ENCODE peak calls at places on chromosome 21, in ten cellular contexts. X, K, J, L, S, G, W, O, Z and A are unnamed samples.

GRCh38 chr21:14584357-14585095 is 38.4 kb upstream of the SAMSN1 start:
- DNase-seq in Z (no peak), K (no peak), S (no peak), J (no peak), X (no peak), L (no peak), G (no peak), O (no peak), W (no peak), A (no peak)

GRCh38 chr21:44653656-44654575 is 543 bp downstream of the KRTAP12-4 start:
- DNase-seq in G (no peak), J (no peak), Z (no peak), L (no peak), X (peak; percentile 35), K (no peak), W (no peak), O (no peak), S (no peak), A (no peak)

GRCh38 chr21:46138383-46138970 is 16.9 kb downstream of the FTCD start:
- DNase-seq in S (no peak), Z (no peak), J (no peak), O (no peak), G (no peak), L (no peak), K (no peak), X (no peak), W (no peak), A (no peak)

GRCh38 chr21:35611752-35612151 is 448.6 kb downstream of the SETD4 start:
- DNase-seq in S (no peak), G (no peak), Z (no peak), J (no peak), X (no peak), O (no peak), W (no peak), K (no peak), L (no peak), A (no peak)

GRCh38 chr21:42829954-42830353 is 49.4 kb downstream of the WDR4 start:
- DNase-seq in G (no peak), J (no peak), Z (no peak), K (no peak), X (no peak), S (no peak), O (no peak), W (no peak), L (no peak), A (no peak)

GRCh38 chr21:36079010-36079649 is 9.3 kb downstream of the CBR1 start:
- DNase-seq in G (no peak), W (no peak), Z (no peak), J (no peak), O (peak; percentile 61), X (peak; percentile 12), K (peak; percentile 52), S (peak; percentile 36), L (no peak), A (no peak)

GRCh38 chr21:41660748-41661147 is 106.1 kb downstream of the RIPK4 start:
- DNase-seq in S (no peak), Z (no peak), J (no peak), G (no peak), X (no peak), L (no peak), O (no peak), W (no peak), K (no peak), A (no peak)

GRCh38 chr21:45570826-45571601 is 28.8 kb upstream of the SLC19A1 start:
- DNase-seq in Z (no peak), S (no peak), W (no peak), K (no peak), G (no peak), L (peak; percentile 43), X (no peak), O (no peak), J (no peak), A (no peak)

GRCh38 chr21:16422702-16423101 is 692.9 kb downstream of the USP25 start:
- DNase-seq in X (no peak), S (no peak), L (no peak), W (no peak), Z (no peak), J (no peak), G (no peak), O (no peak), K (no peak), A (no peak)

GRCh38 chr21:46083271-46084040 is 14.5 kb upstream of the COL6A2 start:
- DNase-seq in K (no peak), W (no peak), G (no peak), X (no peak), J (no peak), L (peak; percentile 49), S (no peak), O (no peak), Z (no peak), A (no peak)

GRCh38 chr21:41217656-41218380 is 49.9 kb downstream of the BACE2 start:
- DNase-seq in O (no peak), K (no peak), J (no peak), S (peak; percentile 75), Z (no peak), X (no peak), W (no peak), G (no peak), L (no peak), A (no peak)

GRCh38 chr21:43269461-43269860 is 100.7 kb downstream of the CRYAA start:
- DNase-seq in Z (no peak), K (peak; percentile 63), O (no peak), X (no peak), G (no peak), S (peak; percentile 23), L (no peak), J (no peak), W (no peak), A (no peak)

GRCh38 chr21:45276620-45277019 is 11.1 kb downstream of the POFUT2 start:
- DNase-seq in W (no peak), S (no peak), G (no peak), X (no peak), K (no peak), L (peak; percentile 36), J (no peak), O (no peak), Z (no peak), A (no peak)

GRCh38 chr21:36035381-36035791 is 24.9 kb downstream of the SETD4 start:
- DNase-seq in O (no peak), X (no peak), K (no peak), S (peak; percentile 47), W (no peak), L (no peak), J (no peak), G (no peak), Z (no peak), A (no peak)

GRCh38 chr21:32813265-32813903 is 41.8 kb upstream of the PAXBP1 start:
- DNase-seq in X (no peak), W (no peak), L (no peak), S (peak; percentile 38), K (no peak), J (no peak), O (no peak), G (no peak), Z (no peak), A (no peak)

GRCh38 chr21:26874347-26874746 is 29.1 kb upstream of the ADAMTS1 start:
- DNase-seq in O (no peak), L (no peak), G (no peak), X (no peak), S (no peak), J (no peak), Z (no peak), K (no peak), W (no peak), A (no peak)

GRCh38 chr21:45954271-45954670 is 27.3 kb upstream of the COL6A1 start:
- DNase-seq in L (no peak), O (no peak), S (peak; percentile 58), K (no peak), Z (no peak), J (no peak), G (no peak), W (no peak), X (no peak), A (no peak)

GRCh38 chr21:41369915-41370839 is 8.3 kb downstream of the MX2 start:
- DNase-seq in W (no peak), O (peak; percentile 53), Z (no peak), G (no peak), S (peak; percentile 44), X (no peak), J (no peak), K (peak; percentile 45), L (no peak), A (no peak)

GRCh38 chr21:38567577-38568360 is 69.5 kb upstream of the ERG start:
- DNase-seq in O (no peak), Z (no peak), J (no peak), W (peak; percentile 27), S (no peak), L (no peak), K (no peak), X (no peak), G (peak; percentile 21), A (no peak)

GRCh38 chr21:28160378-28160777 is 832.3 kb downstream of the LTN1 start:
- DNase-seq in L (no peak), W (no peak), O (no peak), G (no peak), J (no peak), Z (no peak), X (no peak), K (no peak), S (no peak), A (no peak)

GRCh38 chr21:33884361-33885157 is 31.0 kb downstream of the ATP5PO start:
- DNase-seq in W (no peak), J (no peak), L (no peak), G (peak; percentile 20), Z (no peak), K (no peak), S (no peak), X (no peak), O (no peak), A (no peak)

GRCh38 chr21:44489962-44490361 is 34.7 kb downstream of the LRRC3 start:
- DNase-seq in J (no peak), X (no peak), W (no peak), S (no peak), O (no peak), G (no peak), Z (no peak), L (no peak), K (no peak), A (no peak)

GRCh38 chr21:15731243-15731613 is 1.4 kb downstream of the USP25 start:
- DNase-seq in W (peak; percentile 64), X (no peak), K (no peak), Z (no peak), G (no peak), L (no peak), J (no peak), O (no peak), S (no peak), A (no peak)

GRCh38 chr21:39971961-39972360 is 104.7 kb downstream of the PCP4 start:
- DNase-seq in J (no peak), W (no peak), L (no peak), K (no peak), G (no peak), O (no peak), S (no peak), X (no peak), Z (no peak), A (no peak)

GRCh38 chr21:44618504-44618903 is 6.6 kb downstream of the KRTAP10-8 start:
- DNase-seq in S (peak; percentile 57), G (no peak), O (no peak), K (peak; percentile 37), W (no peak), Z (no peak), X (no peak), J (no peak), L (no peak), A (no peak)

GRCh38 chr21:46119565-46120271 is 21.8 kb downstream of the COL6A2 start:
- DNase-seq in W (no peak), L (no peak), K (no peak), S (no peak), O (no peak), Z (no peak), J (no peak), G (no peak), X (peak; percentile 0), A (no peak)

GRCh38 chr21:45556645-45557601 is 14.7 kb upstream of the SLC19A1 start:
- DNase-seq in O (no peak), L (no peak), X (no peak), Z (peak; percentile 60), J (no peak), K (peak; percentile 25), W (no peak), S (peak; percentile 35), G (no peak), A (no peak)

GRCh38 chr21:30209571-30209970 is 6.3 kb downstream of the CLDN8 start:
- DNase-seq in K (no peak), S (no peak), Z (no peak), X (no peak), W (no peak), G (no peak), O (no peak), L (no peak), J (no peak), A (no peak)